ENCODE peak calls at places on chromosomes 1 and 21, in five cellular contexts. V is hepatocyte, T is HCT116, O is neural progenitor cell, C is OCI-LY7. I is an unnamed sample.
A peak's percentile ranks its signal among the peaks of the same experiment; 100 is the strongest.

GRCh38 chr1:110337704-110338199 is 1.4 kb upstream of the RBM15 start:
- DNase-seq in C (peak; percentile 69), T (no peak), O (peak; percentile 68), V (peak; percentile 56), I (peak; percentile 67)

GRCh38 chr21:44054710-44055109 is 42.6 kb downstream of the TRAPPC10 start:
- DNase-seq in O (no peak), V (peak; percentile 35), T (no peak), C (no peak), I (no peak)

GRCh38 chr1:30700528-30701265 is 22.7 kb downstream of the MATN1 start:
- DNase-seq in T (no peak), V (peak; percentile 35), C (no peak), O (no peak), I (no peak)

GRCh38 chr1:208329291-208329690 is 85.1 kb upstream of the PLXNA2 start:
- DNase-seq in V (no peak), O (no peak), T (no peak), C (no peak), I (no peak)

GRCh38 chr1:101388904-101389546 is 152.2 kb downstream of the S1PR1 start:
- DNase-seq in C (peak; percentile 62), T (no peak), O (no peak), V (peak; percentile 29), I (no peak)

GRCh38 chr1:64150729-64151128 is 52.7 kb upstream of the UBE2U start:
- DNase-seq in T (no peak), O (no peak), V (no peak), C (no peak), I (no peak)

GRCh38 chr1:228975238-228975929 is 240.1 kb downstream of the RHOU start:
- DNase-seq in C (no peak), O (no peak), V (no peak), T (no peak), I (no peak)

GRCh38 chr1:5506634-5507033 is 485.6 kb downstream of the NPHP4 start:
- DNase-seq in T (no peak), V (no peak), C (no peak), O (no peak), I (no peak)

GRCh38 chr21:36549470-36549869 is 69.5 kb upstream of the CLDN14 start:
- DNase-seq in T (no peak), C (no peak), O (no peak), V (no peak), I (no peak)

GRCh38 chr1:151799179-151800022 is 5.8 kb downstream of the LINGO4 start:
- DNase-seq in T (no peak), C (no peak), O (peak; percentile 27), V (no peak), I (peak; percentile 34)

GRCh38 chr1:26900001-26900814 is at the start of gene GPATCH3:
- DNase-seq in C (peak; percentile 95), T (peak; percentile 85), O (peak; percentile 97), V (peak; percentile 95), I (peak; percentile 98)

GRCh38 chr1:180928272-180929230 is 15.9 kb downstream of the KIAA1614 start:
- DNase-seq in O (no peak), T (no peak), C (no peak), V (no peak), I (no peak)

GRCh38 chr1:224203243-224204016 is 20.4 kb downstream of the DEGS1 start:
- DNase-seq in V (no peak), C (peak; percentile 73), O (peak; percentile 35), T (no peak), I (peak; percentile 77)

DNA sequence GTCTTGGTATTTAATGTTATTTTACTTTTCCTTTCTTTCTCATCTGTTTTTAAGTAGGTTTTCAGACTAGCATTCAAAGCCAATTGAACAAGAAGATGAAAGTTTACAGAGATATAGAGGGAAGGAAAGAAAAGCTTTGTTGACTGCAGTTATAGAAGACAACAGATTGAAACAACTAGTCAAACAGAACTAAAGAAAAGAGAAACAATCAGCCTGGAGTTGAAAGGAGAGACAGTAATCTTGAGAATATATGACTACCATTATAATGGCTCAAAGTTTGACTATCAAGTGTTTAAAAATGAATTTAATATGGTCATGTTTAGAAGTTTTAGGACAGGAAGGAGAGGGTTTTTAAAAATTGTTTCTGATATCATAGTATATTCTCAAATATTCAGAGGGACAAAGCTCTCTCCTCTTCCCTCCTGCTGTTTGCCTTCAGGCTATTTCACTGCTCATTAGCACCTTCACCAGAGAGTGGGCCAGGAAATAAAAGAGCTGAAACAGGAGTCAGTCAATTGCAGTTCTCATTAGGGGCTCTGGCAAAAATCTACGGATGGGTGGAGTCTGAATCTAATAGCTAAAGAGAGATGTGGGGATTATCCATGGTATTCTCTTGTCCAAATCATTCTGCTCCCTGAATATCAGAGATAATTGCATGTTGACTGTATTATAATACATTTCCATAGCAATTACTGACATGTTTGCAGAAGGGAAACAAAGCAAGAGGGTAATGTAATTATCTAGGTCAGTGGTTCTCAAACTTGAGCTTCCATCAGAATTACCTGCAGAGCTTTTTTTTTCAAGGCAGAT is 577.8 kb downstream of the BRINP3 start:
- DNase-seq in T (no peak), C (no peak), O (peak; percentile 75), V (no peak), I (peak; percentile 61)
- TF ChIP-seq EZH2phosphoT487 in T (no peak), C (no peak), O (no peak), V (no peak), I (no peak)

GRCh38 chr1:52676249-52676903 is 21.8 kb downstream of the COA7 start:
- DNase-seq in V (no peak), O (no peak), T (no peak), C (no peak), I (no peak)
- TF ChIP-seq EZH2phosphoT487 in V (no peak), O (no peak), T (no peak), C (no peak), I (no peak)

GRCh38 chr21:25560151-25560783 is 47.0 kb downstream of the MRPL39 start:
- DNase-seq in V (no peak), C (no peak), O (no peak), T (no peak), I (no peak)

GRCh38 chr21:25555492-25555891 is 51.8 kb downstream of the MRPL39 start:
- DNase-seq in C (no peak), V (no peak), O (no peak), T (no peak), I (no peak)

GRCh38 chr21:25557170-25557569 is 50.1 kb downstream of the MRPL39 start:
- DNase-seq in T (no peak), O (no peak), V (peak; percentile 43), C (no peak), I (no peak)

GRCh38 chr21:25556087-25556486 is 51.2 kb downstream of the MRPL39 start:
- DNase-seq in C (no peak), O (no peak), V (no peak), T (no peak), I (no peak)

GRCh38 chr21:25558123-25558522 is 49.2 kb downstream of the MRPL39 start:
- DNase-seq in V (no peak), C (no peak), T (no peak), O (no peak), I (no peak)
- TF ChIP-seq EZH2phosphoT487 in V (no peak), C (no peak), T (no peak), O (no peak), I (no peak)

DNA sequence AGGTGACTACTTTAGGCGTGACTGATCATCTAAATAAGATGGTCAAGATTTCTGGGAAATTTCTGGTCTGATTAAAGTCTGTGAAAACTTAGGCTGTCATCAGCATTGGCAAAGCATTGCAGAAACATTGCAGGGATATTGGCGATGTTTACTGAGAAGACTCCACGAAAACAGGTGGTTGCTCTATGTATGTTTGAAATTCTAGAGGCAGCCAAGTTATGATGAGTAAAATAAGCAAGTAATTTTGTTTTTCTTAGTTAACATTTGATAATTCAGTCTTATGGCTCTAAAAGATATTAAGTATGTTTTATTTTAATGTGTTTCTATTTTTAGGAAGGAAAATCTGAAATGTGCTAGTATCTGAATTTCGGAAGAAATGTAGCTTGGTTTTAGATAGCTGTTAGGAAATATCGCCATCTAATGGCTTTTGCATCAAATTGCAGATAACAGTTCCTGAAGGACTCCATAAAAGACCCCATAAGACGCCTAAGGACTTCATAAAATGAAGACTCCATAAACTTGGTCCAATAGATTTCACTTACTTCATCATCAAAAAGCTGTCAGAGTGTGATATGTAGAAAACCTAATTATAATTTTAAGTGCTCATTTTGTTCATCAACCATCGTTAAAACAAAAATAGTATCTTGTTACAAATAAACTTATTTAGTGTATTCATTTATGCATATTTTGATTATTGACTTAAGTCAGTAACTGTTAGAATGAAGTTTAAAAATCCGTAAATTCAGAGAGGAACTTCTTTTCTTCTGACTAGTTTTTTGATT is 344.6 kb downstream of the RYR2 start:
- DNase-seq in C (peak; percentile 49), T (peak; percentile 7), V (peak; percentile 34), O (peak; percentile 46), I (peak; percentile 70)
- TF ChIP-seq EZH2phosphoT487 in C (no peak), T (no peak), V (no peak), O (no peak), I (no peak)

GRCh38 chr1:178684542-178685000 is 40.5 kb upstream of the RALGPS2 start:
- DNase-seq in V (peak; percentile 14), C (no peak), O (no peak), T (peak; percentile 65), I (no peak)

GRCh38 chr1:178682429-178682828 is 42.6 kb upstream of the RALGPS2 start:
- DNase-seq in C (no peak), T (no peak), O (no peak), V (no peak), I (no peak)

GRCh38 chr1:178684111-178684510 is 40.9 kb upstream of the RALGPS2 start:
- DNase-seq in C (no peak), T (no peak), V (no peak), O (no peak), I (no peak)

GRCh38 chr1:178683304-178683703 is 41.7 kb upstream of the RALGPS2 start:
- DNase-seq in C (no peak), T (no peak), O (no peak), V (no peak), I (no peak)

GRCh38 chr1:178682886-178683285 is 42.2 kb upstream of the RALGPS2 start:
- DNase-seq in C (no peak), O (no peak), T (no peak), V (no peak), I (no peak)
- TF ChIP-seq EZH2phosphoT487 in C (no peak), O (no peak), T (no peak), V (no peak), I (no peak)

DNA sequence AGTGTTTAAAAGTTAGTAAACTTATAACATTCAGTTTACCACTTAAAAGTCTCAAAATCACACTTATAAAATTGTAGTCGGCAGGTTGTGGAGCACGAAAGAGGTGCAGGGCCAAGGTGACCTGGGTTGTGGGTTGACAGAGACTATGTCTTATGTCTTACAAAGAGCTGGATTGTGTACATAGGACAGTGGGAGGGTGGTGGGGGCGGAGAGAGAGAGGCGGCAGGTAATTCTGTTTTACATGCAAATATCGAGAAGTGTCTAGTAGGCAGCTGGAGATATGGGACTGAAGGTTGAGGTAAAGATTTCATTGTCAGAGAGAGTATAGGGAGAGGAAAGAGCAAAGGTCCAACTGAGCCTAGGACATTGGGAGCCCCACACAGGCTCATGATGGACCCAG is 28.2 kb upstream of the ZBTB18 start:
- DNase-seq in C (no peak), V (no peak), T (no peak), O (no peak), I (no peak)
- TF ChIP-seq EZH2phosphoT487 in C (no peak), V (no peak), T (no peak), O (no peak), I (no peak)

I was measured in GM23338.